ENCODE peak calls at places on chromosomes 3 and 15, in four cellular contexts. One of them, this sample, is unnamed. For H3K27me3, the result is how much of the 10 kb centered on the place peaks cover.

GRCh38 chr3:140597792-140598191 is 80.1 kb upstream of the TRIM42 start:
- DNase-seq in GM23248: no peak
- DNase-seq in H7: no peak
- DNase-seq in IMR-90: no peak
- DNase-seq in this sample: no peak

GRCh38 chr3:10248984-10249748 is 907 bp downstream of the TATDN2 start:
- DNase-seq in GM23248: peak
- DNase-seq in H7: peak
- DNase-seq in IMR-90: peak
- DNase-seq in this sample: peak

GRCh38 chr15:98611031-98611430 is 37.3 kb upstream of the IGF1R start:
- DNase-seq in GM23248: no peak
- DNase-seq in H7: no peak
- DNase-seq in IMR-90: no peak
- DNase-seq in this sample: no peak

GRCh38 chr3:52834871-52835501 is at the start of gene MUSTN1:
- DNase-seq in GM23248: no peak
- DNase-seq in H7: no peak
- DNase-seq in IMR-90: peak
- DNase-seq in this sample: no peak

GRCh38 chr3:31772155-31772761 is 208.8 kb downstream of the OSBPL10 start:
- DNase-seq in GM23248: peak
- DNase-seq in H7: no peak
- DNase-seq in IMR-90: no peak
- DNase-seq in this sample: no peak

GRCh38 chr3:45803252-45803935 is 7.1 kb upstream of the SLC6A20 start:
- DNase-seq in GM23248: no peak
- DNase-seq in H7: no peak
- DNase-seq in IMR-90: no peak
- DNase-seq in this sample: no peak

GRCh38 chr3:46094506-46094905 is 67.2 kb upstream of the XCR1 start:
- DNase-seq in GM23248: no peak
- DNase-seq in H7: no peak
- DNase-seq in IMR-90: no peak
- DNase-seq in this sample: no peak

GRCh38 chr3:9780920-9781319 is 11.2 kb upstream of the CAMK1 start:
- DNase-seq in GM23248: no peak
- DNase-seq in H7: no peak
- DNase-seq in IMR-90: no peak
- DNase-seq in this sample: no peak

GRCh38 chr3:47007482-47008257 is 28.2 kb downstream of the NBEAL2 start:
- DNase-seq in GM23248: no peak
- DNase-seq in H7: peak
- DNase-seq in IMR-90: no peak
- DNase-seq in this sample: no peak

GRCh38 chr3:132231633-132232032 is 85.6 kb upstream of the ACP3 start:
- DNase-seq in GM23248: peak
- DNase-seq in H7: no peak
- DNase-seq in IMR-90: peak
- DNase-seq in this sample: peak

GRCh38 chr3:168002786-168003368 is 92.8 kb downstream of the GOLIM4 start:
- DNase-seq in GM23248: peak
- DNase-seq in H7: no peak
- DNase-seq in IMR-90: peak
- DNase-seq in this sample: peak

GRCh38 chr3:104460477-104461406 is 906.0 kb upstream of the ALCAM start:
- DNase-seq in GM23248: peak
- DNase-seq in H7: peak
- DNase-seq in IMR-90: peak
- DNase-seq in this sample: no peak

GRCh38 chr3:126908752-126909275 is 74.1 kb upstream of the PLXNA1 start:
- DNase-seq in GM23248: no peak
- DNase-seq in H7: no peak
- DNase-seq in IMR-90: no peak
- DNase-seq in this sample: no peak

GRCh38 chr3:25610779-25611178 is 53.9 kb downstream of the TOP2B start:
- DNase-seq in GM23248: no peak
- DNase-seq in H7: no peak
- DNase-seq in IMR-90: no peak
- DNase-seq in this sample: no peak

GRCh38 chr3:127979473-127979872 is 64.4 kb downstream of the KBTBD12 start:
- DNase-seq in GM23248: no peak
- DNase-seq in H7: no peak
- DNase-seq in IMR-90: no peak
- DNase-seq in this sample: no peak

GRCh38 chr3:157129782-157130137 is 30.2 kb downstream of the CCNL1 start:
- DNase-seq in GM23248: no peak
- DNase-seq in H7: peak
- DNase-seq in IMR-90: no peak
- DNase-seq in this sample: no peak

GRCh38 chr3:160686955-160687535 is 10.1 kb downstream of the ARL14 start:
- DNase-seq in GM23248: peak
- DNase-seq in H7: no peak
- DNase-seq in IMR-90: peak
- DNase-seq in this sample: no peak

GRCh38 chr15:60903221-60903620 is 325.9 kb downstream of the RORA start:
- DNase-seq in GM23248: no peak
- DNase-seq in H7: no peak
- DNase-seq in IMR-90: no peak
- DNase-seq in this sample: no peak

GRCh38 chr3:127220497-127220896 is 27.6 kb downstream of the PRR23E start:
- DNase-seq in GM23248: no peak
- DNase-seq in H7: no peak
- DNase-seq in IMR-90: no peak
- DNase-seq in this sample: no peak

GRCh38 chr3:186589115-186589514 is 18.6 kb downstream of the DNAJB11 start:
- DNase-seq in GM23248: peak
- DNase-seq in H7: no peak
- DNase-seq in IMR-90: peak
- DNase-seq in this sample: no peak

GRCh38 chr3:141699907-141700306 is 38.2 kb upstream of the RNF7 start:
- DNase-seq in GM23248: no peak
- DNase-seq in H7: no peak
- DNase-seq in IMR-90: peak
- DNase-seq in this sample: no peak

GRCh38 chr3:119969759-119970158 is 124.5 kb downstream of the GSK3B start:
- DNase-seq in GM23248: no peak
- DNase-seq in H7: no peak
- DNase-seq in IMR-90: no peak
- DNase-seq in this sample: no peak

GRCh38 chr3:48891606-48892005 is 7.1 kb downstream of the SLC25A20 start:
- DNase-seq in GM23248: no peak
- DNase-seq in H7: no peak
- DNase-seq in IMR-90: no peak
- DNase-seq in this sample: no peak

GRCh38 chr3:112640864-112641751 is at the start of gene CCDC80:
- DNase-seq in GM23248: peak
- DNase-seq in H7: no peak
- DNase-seq in IMR-90: peak
- DNase-seq in this sample: peak

GRCh38 chr3:64627471-64628321 is 60.1 kb downstream of the ADAMTS9 start:
- DNase-seq in GM23248: no peak
- DNase-seq in H7: no peak
- DNase-seq in IMR-90: peak
- DNase-seq in this sample: no peak

GRCh38 chr3:68007621-68008226 is 353.3 kb upstream of the SUCLG2 start:
- DNase-seq in GM23248: no peak
- DNase-seq in H7: peak
- DNase-seq in IMR-90: no peak
- DNase-seq in this sample: no peak

GRCh38 chr15:100725121-100726069 is 123.0 kb downstream of the ASB7 start:
- DNase-seq in GM23248: peak
- DNase-seq in H7: peak
- DNase-seq in IMR-90: peak
- DNase-seq in this sample: no peak

GRCh38 chr3:5001805-5002173 is 22.6 kb downstream of the BHLHE40 start:
- DNase-seq in GM23248: no peak
- DNase-seq in H7: no peak
- DNase-seq in IMR-90: no peak
- DNase-seq in this sample: no peak

GRCh38 chr3:4997946-4998345 is 18.7 kb downstream of the BHLHE40 start:
- DNase-seq in GM23248: no peak
- DNase-seq in H7: no peak
- DNase-seq in IMR-90: no peak
- DNase-seq in this sample: no peak

GRCh38 chr3:5001135-5001534 is 21.9 kb downstream of the BHLHE40 start:
- DNase-seq in GM23248: no peak
- DNase-seq in H7: no peak
- DNase-seq in IMR-90: no peak
- DNase-seq in this sample: no peak

GRCh38 chr3:5002174-5002870 is 23.1 kb downstream of the BHLHE40 start:
- DNase-seq in GM23248: no peak
- DNase-seq in H7: no peak
- DNase-seq in IMR-90: no peak
- DNase-seq in this sample: no peak

DNA sequence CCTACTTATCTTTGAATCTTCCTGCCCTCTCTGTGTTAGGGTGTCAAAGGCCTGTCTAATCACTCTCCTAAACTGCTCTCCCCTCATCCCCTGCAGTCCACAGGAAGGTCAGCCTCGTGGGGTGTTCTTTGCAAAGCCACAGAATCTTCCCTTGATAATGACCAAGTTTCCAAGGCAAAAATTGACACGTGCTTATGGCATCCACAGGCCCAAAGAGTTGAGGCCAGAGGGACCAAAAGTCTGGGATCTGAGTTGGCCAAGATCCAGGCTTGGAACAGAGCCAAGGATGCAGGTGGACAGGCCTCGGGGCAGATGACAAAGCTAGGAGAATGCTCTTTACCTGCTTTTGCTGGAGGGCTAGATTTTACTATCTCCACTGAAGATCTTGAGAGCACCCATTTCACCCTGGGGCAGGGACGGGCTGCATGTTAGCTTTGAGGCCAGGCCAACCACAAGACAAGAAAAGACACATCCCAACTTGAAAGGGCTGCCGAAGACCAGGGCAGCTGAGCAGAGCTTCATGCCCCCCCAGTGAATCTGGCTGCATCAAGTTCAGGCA is 20.5 kb downstream of the BHLHE40 start:
- DNase-seq in GM23248: no peak
- DNase-seq in H7: no peak
- DNase-seq in IMR-90: no peak
- DNase-seq in this sample: no peak
- H3K27me3 ChIP-seq in GM23248: under half
- H3K27me3 ChIP-seq in H7: under half
- H3K27me3 ChIP-seq in IMR-90: under half
- H3K27me3 ChIP-seq in this sample: under half

DNA sequence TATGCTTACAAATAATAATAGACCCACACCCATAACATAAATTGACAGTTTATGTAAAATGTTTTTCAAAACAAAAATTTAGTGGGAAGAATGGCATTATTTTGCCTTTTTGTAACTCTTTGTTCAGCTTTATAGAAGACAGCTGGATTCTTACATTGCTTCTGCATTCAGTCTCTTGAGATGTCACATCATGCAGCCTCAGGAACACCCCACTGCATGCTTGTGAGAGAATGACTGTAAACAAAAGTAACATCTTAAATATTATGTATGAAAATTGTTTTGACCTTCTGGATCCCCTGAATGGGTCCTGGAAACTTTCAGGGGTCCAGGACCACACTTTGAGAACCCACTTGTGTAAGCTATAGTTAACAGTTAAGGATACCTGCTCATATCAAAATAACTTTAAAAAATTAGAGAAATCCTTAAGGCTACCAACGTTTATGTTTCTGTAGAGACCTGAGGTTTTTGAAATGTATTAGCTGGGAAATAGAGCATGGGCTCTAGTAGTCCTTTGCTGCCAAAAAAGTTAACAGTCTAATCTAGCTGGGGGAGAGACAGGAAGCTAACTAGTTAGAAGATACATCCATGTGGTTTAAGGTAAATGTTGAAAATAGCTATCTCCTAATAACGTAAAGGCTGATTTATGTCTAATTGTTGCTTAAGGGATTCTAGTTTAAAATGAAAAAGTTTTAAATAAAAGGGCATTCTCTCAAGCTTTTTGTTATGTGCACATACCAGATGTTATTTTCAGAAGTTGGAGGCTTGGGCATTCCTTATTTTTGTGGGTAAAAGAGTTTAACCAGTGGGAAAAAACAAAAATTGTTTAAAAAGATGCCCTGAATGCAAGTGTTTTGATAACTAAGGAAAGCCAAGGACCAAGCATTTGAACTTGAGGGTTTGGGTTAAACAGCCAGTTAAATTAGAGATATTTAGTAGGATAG is 3.8 kb downstream of the USP3 start:
- DNase-seq in GM23248: no peak
- DNase-seq in H7: no peak
- DNase-seq in IMR-90: no peak
- DNase-seq in this sample: no peak
- H3K4me3 ChIP-seq in GM23248: no peak
- H3K4me3 ChIP-seq in H7: no peak
- H3K4me3 ChIP-seq in IMR-90: no peak
- H3K4me3 ChIP-seq in this sample: no peak

GRCh38 chr15:73955851-73956250 is 29.6 kb downstream of the LOXL1 start:
- DNase-seq in GM23248: no peak
- DNase-seq in H7: peak
- DNase-seq in IMR-90: no peak
- DNase-seq in this sample: no peak
- H3K27me3 ChIP-seq in GM23248: under half
- H3K27me3 ChIP-seq in H7: under half
- H3K27me3 ChIP-seq in IMR-90: under half
- H3K27me3 ChIP-seq in this sample: under half

GRCh38 chr3:62113092-62113491 is 260.3 kb downstream of the FEZF2 start:
- DNase-seq in GM23248: no peak
- DNase-seq in H7: no peak
- DNase-seq in IMR-90: no peak
- DNase-seq in this sample: no peak

GRCh38 chr3:62119139-62119538 is 254.2 kb downstream of the FEZF2 start:
- DNase-seq in GM23248: no peak
- DNase-seq in H7: no peak
- DNase-seq in IMR-90: no peak
- DNase-seq in this sample: no peak

GRCh38 chr3:62122819-62123218 is 250.5 kb downstream of the FEZF2 start:
- DNase-seq in GM23248: no peak
- DNase-seq in H7: no peak
- DNase-seq in IMR-90: no peak
- DNase-seq in this sample: no peak

GRCh38 chr3:62117903-62118548 is 255.3 kb downstream of the FEZF2 start:
- DNase-seq in GM23248: no peak
- DNase-seq in H7: no peak
- DNase-seq in IMR-90: no peak
- DNase-seq in this sample: no peak
- H3K4me3 ChIP-seq in GM23248: no peak
- H3K4me3 ChIP-seq in H7: no peak
- H3K4me3 ChIP-seq in IMR-90: no peak
- H3K4me3 ChIP-seq in this sample: no peak